ENCODE peak calls at places on chromosomes 4 and X, in six cellular contexts. One of them, this sample, is unnamed.

GRCh38 chr4:76752911-76753494 is 144.9 kb downstream of the SOWAHB start:
- DNase-seq in anterior cingulate cortex: no peak
- DNase-seq in left colon: no peak
- DNase-seq in substantia nigra: no peak
- DNase-seq in naive thymus-derived CD8-positive, alpha-beta T cell: no peak
- DNase-seq in CD4-positive, CD25-positive, alpha-beta regulatory T cell: no peak
- DNase-seq in this sample: no peak

GRCh38 chrX:85870585-85870984 is 176.8 kb downstream of the CHM start:
- DNase-seq in substantia nigra: no peak
- DNase-seq in naive thymus-derived CD8-positive, alpha-beta T cell: no peak
- DNase-seq in left colon: no peak
- DNase-seq in CD4-positive, CD25-positive, alpha-beta regulatory T cell: no peak
- DNase-seq in anterior cingulate cortex: no peak
- DNase-seq in this sample: no peak

GRCh38 chr4:183181081-183181480 is 82.0 kb downstream of the WWC2 start:
- DNase-seq in naive thymus-derived CD8-positive, alpha-beta T cell: no peak
- DNase-seq in left colon: no peak
- DNase-seq in anterior cingulate cortex: no peak
- DNase-seq in substantia nigra: no peak
- DNase-seq in CD4-positive, CD25-positive, alpha-beta regulatory T cell: no peak
- DNase-seq in this sample: no peak

GRCh38 chrX:143669395-143669794 is 33.5 kb upstream of the SLITRK4 start:
- DNase-seq in anterior cingulate cortex: no peak
- DNase-seq in CD4-positive, CD25-positive, alpha-beta regulatory T cell: no peak
- DNase-seq in left colon: no peak
- DNase-seq in substantia nigra: no peak
- DNase-seq in naive thymus-derived CD8-positive, alpha-beta T cell: no peak
- DNase-seq in this sample: no peak

GRCh38 chrX:134537179-134537945 is 77.4 kb downstream of the HPRT1 start:
- DNase-seq in CD4-positive, CD25-positive, alpha-beta regulatory T cell: no peak
- DNase-seq in left colon: peak
- DNase-seq in anterior cingulate cortex: no peak
- DNase-seq in naive thymus-derived CD8-positive, alpha-beta T cell: no peak
- DNase-seq in substantia nigra: no peak
- DNase-seq in this sample: no peak

GRCh38 chr4:126018274-126018673 is 703.5 kb downstream of the FAT4 start:
- DNase-seq in anterior cingulate cortex: no peak
- DNase-seq in left colon: no peak
- DNase-seq in naive thymus-derived CD8-positive, alpha-beta T cell: no peak
- DNase-seq in CD4-positive, CD25-positive, alpha-beta regulatory T cell: no peak
- DNase-seq in substantia nigra: no peak
- DNase-seq in this sample: no peak

GRCh38 chr4:4606321-4606720 is 64.5 kb upstream of the STX18 start:
- DNase-seq in left colon: no peak
- DNase-seq in substantia nigra: no peak
- DNase-seq in anterior cingulate cortex: no peak
- DNase-seq in CD4-positive, CD25-positive, alpha-beta regulatory T cell: no peak
- DNase-seq in naive thymus-derived CD8-positive, alpha-beta T cell: no peak
- DNase-seq in this sample: no peak

GRCh38 chr4:31692407-31692940 is 972.3 kb downstream of the PCDH7 start:
- DNase-seq in naive thymus-derived CD8-positive, alpha-beta T cell: no peak
- DNase-seq in CD4-positive, CD25-positive, alpha-beta regulatory T cell: no peak
- DNase-seq in left colon: no peak
- DNase-seq in anterior cingulate cortex: no peak
- DNase-seq in substantia nigra: no peak
- DNase-seq in this sample: no peak

GRCh38 chrX:139448996-139449395 is 81.5 kb upstream of the F9 start:
- DNase-seq in substantia nigra: no peak
- DNase-seq in left colon: no peak
- DNase-seq in CD4-positive, CD25-positive, alpha-beta regulatory T cell: no peak
- DNase-seq in naive thymus-derived CD8-positive, alpha-beta T cell: no peak
- DNase-seq in anterior cingulate cortex: no peak
- DNase-seq in this sample: no peak

GRCh38 chr4:851701-852430 is 25.9 kb upstream of the CPLX1 start:
- DNase-seq in naive thymus-derived CD8-positive, alpha-beta T cell: no peak
- DNase-seq in substantia nigra: no peak
- DNase-seq in CD4-positive, CD25-positive, alpha-beta regulatory T cell: no peak
- DNase-seq in left colon: no peak
- DNase-seq in anterior cingulate cortex: no peak
- DNase-seq in this sample: no peak

GRCh38 chr4:8587469-8588195 is 4.9 kb upstream of the CPZ start:
- DNase-seq in CD4-positive, CD25-positive, alpha-beta regulatory T cell: no peak
- DNase-seq in naive thymus-derived CD8-positive, alpha-beta T cell: no peak
- DNase-seq in left colon: peak
- DNase-seq in anterior cingulate cortex: no peak
- DNase-seq in substantia nigra: no peak
- DNase-seq in this sample: no peak

GRCh38 chrX:117989512-117989911 is 127.1 kb downstream of the KLHL13 start:
- DNase-seq in anterior cingulate cortex: no peak
- DNase-seq in left colon: no peak
- DNase-seq in substantia nigra: no peak
- DNase-seq in CD4-positive, CD25-positive, alpha-beta regulatory T cell: no peak
- DNase-seq in naive thymus-derived CD8-positive, alpha-beta T cell: no peak
- DNase-seq in this sample: no peak

GRCh38 chr4:172485007-172485406 is 671.8 kb downstream of the GALNTL6 start:
- DNase-seq in naive thymus-derived CD8-positive, alpha-beta T cell: no peak
- DNase-seq in CD4-positive, CD25-positive, alpha-beta regulatory T cell: no peak
- DNase-seq in left colon: no peak
- DNase-seq in anterior cingulate cortex: no peak
- DNase-seq in substantia nigra: no peak
- DNase-seq in this sample: no peak

GRCh38 chr4:1598206-1598605 is 85.9 kb downstream of the FAM53A start:
- DNase-seq in substantia nigra: no peak
- DNase-seq in anterior cingulate cortex: no peak
- DNase-seq in CD4-positive, CD25-positive, alpha-beta regulatory T cell: no peak
- DNase-seq in left colon: no peak
- DNase-seq in naive thymus-derived CD8-positive, alpha-beta T cell: no peak
- DNase-seq in this sample: no peak

GRCh38 chr4:119627267-119628190 is 1.1 kb downstream of the PDE5A start:
- DNase-seq in left colon: peak
- DNase-seq in substantia nigra: peak
- DNase-seq in CD4-positive, CD25-positive, alpha-beta regulatory T cell: peak
- DNase-seq in naive thymus-derived CD8-positive, alpha-beta T cell: peak
- DNase-seq in anterior cingulate cortex: no peak
- DNase-seq in this sample: peak

GRCh38 chrX:9534686-9535085 is 69.8 kb downstream of the TBL1X start:
- DNase-seq in CD4-positive, CD25-positive, alpha-beta regulatory T cell: no peak
- DNase-seq in substantia nigra: no peak
- DNase-seq in anterior cingulate cortex: peak
- DNase-seq in naive thymus-derived CD8-positive, alpha-beta T cell: no peak
- DNase-seq in left colon: no peak
- DNase-seq in this sample: no peak

GRCh38 chr4:8473920-8474590 is 33.5 kb downstream of the TRMT44 start:
- DNase-seq in substantia nigra: no peak
- DNase-seq in CD4-positive, CD25-positive, alpha-beta regulatory T cell: no peak
- DNase-seq in anterior cingulate cortex: no peak
- DNase-seq in left colon: no peak
- DNase-seq in naive thymus-derived CD8-positive, alpha-beta T cell: no peak
- DNase-seq in this sample: no peak

GRCh38 chr4:158094413-158095110 is 78.3 kb downstream of the GASK1B start:
- DNase-seq in anterior cingulate cortex: no peak
- DNase-seq in CD4-positive, CD25-positive, alpha-beta regulatory T cell: no peak
- DNase-seq in naive thymus-derived CD8-positive, alpha-beta T cell: no peak
- DNase-seq in left colon: no peak
- DNase-seq in substantia nigra: no peak
- DNase-seq in this sample: no peak

GRCh38 chr4:13537011-13537831 is 7.1 kb downstream of the NKX3-2 start:
- DNase-seq in naive thymus-derived CD8-positive, alpha-beta T cell: no peak
- DNase-seq in anterior cingulate cortex: no peak
- DNase-seq in CD4-positive, CD25-positive, alpha-beta regulatory T cell: no peak
- DNase-seq in left colon: no peak
- DNase-seq in substantia nigra: no peak
- DNase-seq in this sample: no peak

GRCh38 chrX:149648932-149649331 is 17.3 kb upstream of the TMEM185A start:
- DNase-seq in naive thymus-derived CD8-positive, alpha-beta T cell: no peak
- DNase-seq in anterior cingulate cortex: no peak
- DNase-seq in CD4-positive, CD25-positive, alpha-beta regulatory T cell: no peak
- DNase-seq in substantia nigra: no peak
- DNase-seq in left colon: no peak
- DNase-seq in this sample: no peak

GRCh38 chr4:7389719-7390118 is 45.0 kb downstream of the PSAPL1 start:
- DNase-seq in anterior cingulate cortex: no peak
- DNase-seq in substantia nigra: no peak
- DNase-seq in CD4-positive, CD25-positive, alpha-beta regulatory T cell: no peak
- DNase-seq in naive thymus-derived CD8-positive, alpha-beta T cell: no peak
- DNase-seq in left colon: no peak
- DNase-seq in this sample: no peak

This sample was measured in effector CD8-positive, alpha-beta T cell.